ENCODE peak calls at places on chromosomes 1 and 21, in ten cellular contexts. J is stomach; U is astrocyte of the spinal cord; G is HFFc6; D is ascending aorta; Y is AG09309; B is spleen; A is CD4-positive, alpha-beta T cell; K is colonic mucosa; Z is RWPE1. L is an unnamed sample.

GRCh38 chr1:171219751-171220385 is 28.4 kb upstream of the FMO1 start:
- DNase-seq in J (no peak), U (peak; percentile 97), G (peak; percentile 82), D (no peak), Y (peak; percentile 71), B (no peak), A (no peak), K (no peak), Z (no peak), L (no peak)

GRCh38 chr1:228413241-228414010 is 3.2 kb downstream of the TRIM17 start:
- DNase-seq in J (no peak), U (no peak), G (no peak), D (no peak), Y (no peak), B (peak; percentile 52), A (no peak), K (no peak), Z (no peak), L (no peak)

GRCh38 chr1:151399890-151400235 is 490 bp downstream of the PSMB4 start:
- DNase-seq in J (no peak), U (peak; percentile 33), G (peak; percentile 7), D (no peak), Y (no peak), B (no peak), A (no peak), K (no peak), Z (peak; percentile 20), L (no peak)

GRCh38 chr1:188672153-188672552 is 1805.5 kb downstream of the BRINP3 start:
- DNase-seq in J (no peak), U (no peak), G (no peak), D (no peak), Y (no peak), B (no peak), A (no peak), K (no peak), Z (no peak), L (no peak)

GRCh38 chr1:15799004-15799867 is 8.2 kb downstream of the UQCRHL start:
- DNase-seq in J (peak; percentile 55), U (peak; percentile 95), G (peak; percentile 90), D (peak; percentile 81), Y (peak; percentile 83), B (no peak), A (no peak), K (no peak), Z (peak; percentile 98), L (no peak)

GRCh38 chr1:203083463-203083921 is 2.3 kb downstream of the MYOG start:
- DNase-seq in J (peak; percentile 9), U (no peak), G (no peak), D (no peak), Y (no peak), B (peak; percentile 53), A (no peak), K (peak; percentile 12), Z (no peak), L (no peak)

GRCh38 chr1:114093624-114094302 is 59.9 kb downstream of the SYT6 start:
- DNase-seq in J (no peak), U (peak; percentile 39), G (peak; percentile 73), D (no peak), Y (peak; percentile 7), B (no peak), A (no peak), K (no peak), Z (peak; percentile 34), L (no peak)

GRCh38 chr1:234452566-234452965 is 26.4 kb downstream of the TARBP1 start:
- DNase-seq in J (no peak), U (no peak), G (no peak), D (no peak), Y (no peak), B (no peak), A (no peak), K (no peak), Z (no peak), L (no peak)

GRCh38 chr1:244862354-244862698 is 2.0 kb downstream of the HNRNPU start:
- DNase-seq in J (no peak), U (no peak), G (no peak), D (no peak), Y (no peak), B (no peak), A (no peak), K (no peak), Z (no peak), L (no peak)

GRCh38 chr1:233675394-233675793 is 61.5 kb downstream of the KCNK1 start:
- DNase-seq in J (no peak), U (no peak), G (no peak), D (no peak), Y (no peak), B (no peak), A (no peak), K (no peak), Z (no peak), L (no peak)

GRCh38 chr1:153375511-153375910 is at the start of gene S100A12:
- DNase-seq in J (no peak), U (peak; percentile 19), G (peak; percentile 82), D (no peak), Y (peak; percentile 82), B (peak; percentile 69), A (no peak), K (no peak), Z (peak; percentile 88), L (no peak)

GRCh38 chr1:19163261-19163660 is 46.8 kb downstream of the UBR4 start:
- DNase-seq in J (no peak), U (peak; percentile 69), G (peak; percentile 87), D (no peak), Y (peak; percentile 86), B (no peak), A (no peak), K (no peak), Z (no peak), L (no peak)

GRCh38 chr21:45209685-45210284 is 77.9 kb downstream of the POFUT2 start:
- DNase-seq in J (no peak), U (no peak), G (no peak), D (no peak), Y (no peak), B (no peak), A (no peak), K (no peak), Z (no peak), L (no peak)

GRCh38 chr1:65564493-65564892 is 144.0 kb downstream of the LEPR start:
- DNase-seq in J (no peak), U (no peak), G (no peak), D (no peak), Y (no peak), B (no peak), A (no peak), K (no peak), Z (no peak), L (no peak)

GRCh38 chr1:14647777-14648176 is 49.3 kb downstream of the KAZN start:
- DNase-seq in J (no peak), U (no peak), G (no peak), D (no peak), Y (no peak), B (no peak), A (no peak), K (no peak), Z (no peak), L (no peak)

GRCh38 chr1:21508580-21509350 is 458 bp upstream of the ALPL start:
- DNase-seq in J (peak; percentile 76), U (no peak), G (no peak), D (no peak), Y (no peak), B (peak; percentile 96), A (peak; percentile 53), K (peak; percentile 63), Z (peak; percentile 48), L (peak; percentile 83)
- TF ChIP-seq CTCF in J (no peak), U (peak; percentile 64), G (peak; percentile 75), D (peak; percentile 46), Y (peak; percentile 56), B (peak; percentile 55), A (no peak), K (no peak), Z (peak; percentile 63), L (peak; percentile 35)

DNA sequence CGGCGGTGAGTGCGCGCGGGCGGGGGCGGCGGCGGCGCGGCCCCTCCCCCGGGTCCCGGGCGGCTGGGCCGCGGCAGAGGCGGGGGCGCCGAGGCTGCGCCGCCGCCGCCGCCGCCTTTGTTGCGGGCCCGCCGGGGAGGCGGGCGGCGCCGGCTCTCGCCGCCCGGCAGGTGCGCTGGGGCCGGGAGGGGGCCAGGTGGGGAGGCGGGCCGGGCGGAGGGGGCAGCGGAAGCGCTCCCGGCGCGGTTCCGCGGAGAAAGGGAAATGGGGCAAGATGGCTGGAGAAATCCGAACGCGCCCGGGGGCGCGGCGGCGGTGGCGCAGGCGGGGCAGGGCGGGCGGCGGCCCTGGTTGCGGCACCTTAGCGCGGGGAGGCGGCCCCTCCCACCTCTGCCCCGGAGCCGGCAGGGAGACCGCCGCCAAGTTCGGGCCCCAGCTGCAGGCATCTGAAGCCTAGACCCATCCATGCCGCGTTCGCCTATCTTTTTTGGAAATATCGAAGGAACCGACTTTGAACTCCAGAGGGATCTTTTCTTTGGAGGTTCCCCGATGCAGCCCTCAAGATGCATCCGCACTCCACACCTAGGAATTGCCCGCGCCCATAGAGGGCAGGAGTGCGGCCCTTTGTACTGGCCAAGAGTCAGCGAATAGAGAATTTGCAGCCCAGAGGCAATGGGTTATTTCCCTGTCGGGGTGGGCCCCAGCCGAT is 479 bp downstream of the POGK start:
- DNase-seq in J (peak; percentile 57), U (peak; percentile 20), G (peak; percentile 25), D (no peak), Y (no peak), B (peak; percentile 92), A (peak; percentile 49), K (peak; percentile 70), Z (peak; percentile 33), L (peak; percentile 65)
- TF ChIP-seq CTCF in J (no peak), U (peak; percentile 41), G (peak; percentile 48), D (peak; percentile 21), Y (peak; percentile 12), B (no peak), A (no peak), K (no peak), Z (peak; percentile 13), L (peak; percentile 38)

DNA sequence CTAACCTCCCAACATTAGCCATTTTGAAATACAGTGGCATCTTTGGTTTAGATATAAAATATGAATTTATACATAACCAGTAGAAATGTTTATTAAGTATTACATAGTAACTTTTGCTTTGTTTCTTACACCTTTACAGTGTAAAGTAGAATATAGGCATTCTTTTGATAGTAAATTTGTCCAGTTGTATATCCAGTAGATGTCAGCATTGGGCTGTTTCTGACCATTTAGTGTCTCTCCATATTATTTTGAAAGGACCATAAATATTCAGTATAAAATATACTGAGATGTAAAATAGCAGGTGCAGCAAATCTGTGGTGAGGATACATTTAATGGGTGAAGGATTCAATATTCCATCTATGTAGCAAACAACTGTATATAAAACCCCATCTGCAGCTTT is 115.8 kb upstream of the ZRANB2 start:
- DNase-seq in J (no peak), U (peak; percentile 20), G (peak; percentile 39), D (no peak), Y (no peak), B (no peak), A (no peak), K (no peak), Z (peak; percentile 5), L (no peak)
- TF ChIP-seq CTCF in J (no peak), U (peak; percentile 40), G (peak; percentile 74), D (no peak), Y (peak; percentile 45), B (no peak), A (no peak), K (peak; percentile 27), Z (no peak), L (no peak)

GRCh38 chr21:41973861-41974751 is 20.3 kb upstream of the C2CD2 start:
- DNase-seq in J (peak; percentile 22), U (no peak), G (no peak), D (no peak), Y (no peak), B (no peak), A (no peak), K (peak; percentile 26), Z (no peak), L (no peak)
- TF ChIP-seq CTCF in J (no peak), U (no peak), G (peak; percentile 54), D (no peak), Y (peak; percentile 3), B (peak; percentile 19), A (no peak), K (no peak), Z (no peak), L (peak; percentile 12)

GRCh38 chr1:200837931-200838571 is 34.7 kb upstream of the GPR25 start:
- DNase-seq in J (no peak), U (peak; percentile 32), G (peak; percentile 27), D (no peak), Y (no peak), B (no peak), A (no peak), K (no peak), Z (peak; percentile 16), L (no peak)
- TF ChIP-seq CTCF in J (no peak), U (peak; percentile 18), G (peak; percentile 83), D (peak; percentile 40), Y (peak; percentile 26), B (peak; percentile 47), A (peak; percentile 22), K (peak; percentile 39), Z (peak; percentile 63), L (peak; percentile 29)

L was measured in BE2C.